ENCODE peak calls at places on chromosomes 7 and 10, in eight cellular contexts. M is Peyer's patch; R is OCI-LY7; Z is heart right ventricle; F is cardiac muscle cell; D is CD8-positive, alpha-beta T cell; P is tibial artery; J is uterus. O is an unnamed sample.

GRCh38 chr7:66321283-66321682 is 116.1 kb downstream of the TPST1 start:
- DNase-seq in J (no peak), F (no peak), R (no peak), Z (no peak), M (no peak), P (no peak), D (no peak), O (no peak)

GRCh38 chr10:132213917-132214316 is 27.2 kb downstream of the DPYSL4 start:
- DNase-seq in F (no peak), Z (no peak), J (no peak), R (no peak), M (no peak), D (no peak), P (no peak), O (no peak)

GRCh38 chr7:121604627-121605296 is 208.7 kb upstream of the FAM3C start:
- DNase-seq in D (no peak), R (no peak), Z (no peak), F (no peak), J (no peak), M (no peak), P (no peak), O (no peak)

GRCh38 chr7:94529516-94529915 is 19.9 kb downstream of the CASD1 start:
- DNase-seq in P (no peak), F (no peak), D (no peak), J (no peak), R (no peak), M (no peak), Z (no peak), O (no peak)

GRCh38 chr10:72170733-72171132 is 45.1 kb upstream of the ANAPC16 start:
- DNase-seq in M (no peak), P (no peak), Z (no peak), D (no peak), J (no peak), F (no peak), R (no peak), O (no peak)

GRCh38 chr10:131657318-131657984 is 243.4 kb upstream of the PPP2R2D start:
- DNase-seq in J (no peak), R (no peak), D (no peak), F (no peak), Z (no peak), P (peak; percentile 13), M (peak; percentile 31), O (no peak)

GRCh38 chr7:96179341-96179740 is 142.6 kb downstream of the SLC25A13 start:
- DNase-seq in P (no peak), Z (no peak), J (no peak), R (no peak), F (no peak), D (no peak), M (no peak), O (no peak)

GRCh38 chr10:124733566-124734245 is 10.5 kb downstream of the FAM53B start:
- DNase-seq in M (no peak), Z (no peak), D (no peak), F (peak; percentile 55), R (no peak), J (no peak), P (no peak), O (no peak)

GRCh38 chr10:14405076-14406065 is 74.6 kb upstream of the FRMD4A start:
- DNase-seq in P (no peak), Z (no peak), R (no peak), D (no peak), M (no peak), J (no peak), F (no peak), O (no peak)

GRCh38 chr10:35896011-35896410 is 253.9 kb upstream of the FZD8 start:
- DNase-seq in M (no peak), J (no peak), R (no peak), D (no peak), F (no peak), P (no peak), Z (no peak), O (no peak)

GRCh38 chr10:48940958-48941357 is 1.3 kb upstream of the LRRC18 start:
- DNase-seq in R (no peak), J (no peak), F (no peak), D (no peak), Z (no peak), M (peak; percentile 7), P (no peak), O (no peak)

GRCh38 chr7:45890902-45891461 is 2.7 kb downstream of the IGFBP1 start:
- DNase-seq in P (no peak), M (no peak), J (no peak), Z (no peak), F (peak; percentile 45), R (peak; percentile 41), D (no peak), O (no peak)

GRCh38 chr7:50499092-50499491 is 48.9 kb upstream of the FIGNL1 start:
- DNase-seq in D (no peak), Z (no peak), F (no peak), J (no peak), M (no peak), P (no peak), R (no peak), O (no peak)

GRCh38 chr10:43000021-43000411 is 76.9 kb upstream of the RET start:
- DNase-seq in P (no peak), F (no peak), Z (no peak), M (no peak), J (no peak), D (no peak), R (no peak), O (no peak)

DNA sequence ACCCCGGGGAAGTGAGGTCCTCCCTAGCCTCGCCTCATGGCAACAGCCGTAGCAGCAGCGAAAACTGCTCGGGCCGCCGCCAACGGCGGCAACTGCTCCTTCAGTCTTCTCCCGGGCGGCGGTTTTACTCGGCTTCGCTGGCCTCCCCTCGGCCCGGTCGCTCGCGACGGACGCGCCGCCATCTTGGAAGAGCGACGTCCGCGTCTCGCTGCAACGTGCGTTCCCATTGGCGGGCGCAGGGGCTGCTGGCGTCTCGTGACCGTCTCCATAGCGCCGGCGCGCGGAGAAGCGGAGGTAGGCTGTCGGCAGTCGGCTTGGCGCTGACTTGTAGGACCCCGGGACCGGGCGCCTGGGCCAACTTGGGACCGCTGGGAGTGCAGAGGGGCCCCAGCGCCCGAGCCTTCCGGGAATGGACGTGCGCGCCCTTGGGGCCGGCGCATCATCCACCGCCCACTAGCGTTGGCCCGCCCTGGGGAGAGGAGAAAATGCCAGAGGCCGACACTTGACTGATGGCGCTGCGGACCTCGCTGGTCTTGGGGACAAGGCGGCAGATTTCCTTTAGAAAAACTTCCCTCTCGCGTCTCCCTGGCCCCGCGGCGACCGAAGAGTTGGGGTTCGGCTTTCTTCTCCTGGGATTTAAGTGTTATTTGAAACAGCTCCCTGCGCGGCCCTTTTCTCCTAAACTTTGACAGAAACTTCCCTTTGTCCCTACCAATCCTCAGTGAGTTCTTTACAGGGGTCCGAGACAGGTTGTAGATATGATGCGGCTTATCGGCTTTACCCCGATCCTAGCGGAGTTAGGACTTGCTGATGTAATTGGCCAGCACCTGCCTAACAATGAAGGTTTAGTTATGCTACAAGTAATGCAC is at the start of gene SNX13:
- DNase-seq in P (peak; percentile 92), J (peak; percentile 90), D (peak; percentile 91), Z (peak; percentile 94), R (peak; percentile 94), M (peak; percentile 93), F (peak; percentile 97), O (peak; percentile 92)
- TF ChIP-seq CTCF in P (peak; percentile 26), J (peak; percentile 17), D (no peak), Z (no peak), R (peak; percentile 48), M (peak; percentile 36), F (peak; percentile 43), O (peak; percentile 37)

GRCh38 chr7:30172451-30172850 is 37.7 kb downstream of the MTURN start:
- DNase-seq in D (no peak), Z (no peak), M (no peak), F (no peak), P (no peak), J (no peak), R (no peak), O (no peak)
- H3K4me1 ChIP-seq in D (no peaks in the 10 kb centered on the region), Z (peaks cover 40% of the 10 kb centered on the region), M (peaks cover 12% of the 10 kb centered on the region), F (peaks cover 39% of the 10 kb centered on the region), P (peaks cover 90% of the 10 kb centered on the region), J (no peaks in the 10 kb centered on the region), R (peaks cover 15% of the 10 kb centered on the region), O (peaks cover 76% of the 10 kb centered on the region)

GRCh38 chr10:62382831-62383230 is 8.7 kb downstream of the ZNF365 start:
- DNase-seq in P (no peak), M (no peak), R (no peak), F (no peak), J (no peak), Z (no peak), D (no peak), O (no peak)

GRCh38 chr10:62381385-62382102 is 7.4 kb downstream of the ZNF365 start:
- DNase-seq in R (no peak), Z (no peak), M (no peak), P (no peak), F (no peak), J (no peak), D (no peak), O (no peak)

GRCh38 chr10:62377966-62378365 is 3.8 kb downstream of the ZNF365 start:
- DNase-seq in Z (no peak), F (no peak), J (no peak), R (no peak), M (no peak), P (no peak), D (no peak), O (no peak)

GRCh38 chr10:62379394-62379793 is 5.2 kb downstream of the ZNF365 start:
- DNase-seq in F (peak; percentile 4), D (no peak), R (no peak), M (no peak), Z (no peak), J (no peak), P (no peak), O (no peak)

DNA sequence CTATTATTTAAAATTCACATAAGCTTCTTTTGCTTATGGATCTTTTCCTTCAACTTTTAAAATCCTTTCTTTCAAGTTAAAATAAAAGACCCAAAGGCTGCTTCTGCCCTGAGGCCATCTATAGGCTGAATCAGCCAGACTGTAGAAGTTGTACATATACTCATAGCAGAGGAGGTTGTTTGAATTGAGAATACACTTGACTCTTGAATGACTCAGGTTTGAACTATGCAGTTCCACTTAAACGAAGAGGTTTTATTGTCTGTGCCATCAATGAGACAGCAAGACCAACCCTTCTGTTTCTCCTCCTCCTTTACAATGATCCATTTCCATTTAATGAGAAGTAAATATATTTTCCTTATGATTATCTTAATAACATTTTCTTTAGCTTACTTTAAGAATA is 5.8 kb downstream of the ZNF365 start:
- DNase-seq in J (no peak), Z (no peak), R (no peak), P (no peak), M (no peak), D (no peak), F (no peak), O (no peak)
- H3K27ac ChIP-seq in J (no peak overlapping the region), Z (no peak overlapping the region), R (no peak overlapping the region), P (no peak overlapping the region), M (no peak overlapping the region), D (no peak overlapping the region), F (no peak overlapping the region), O (no peak overlapping the region)

GRCh38 chr7:110205899-110206298 is 885.0 kb upstream of the LRRN3 start:
- DNase-seq in Z (no peak), F (no peak), M (no peak), R (no peak), D (no peak), J (no peak), P (no peak), O (no peak)

DNA sequence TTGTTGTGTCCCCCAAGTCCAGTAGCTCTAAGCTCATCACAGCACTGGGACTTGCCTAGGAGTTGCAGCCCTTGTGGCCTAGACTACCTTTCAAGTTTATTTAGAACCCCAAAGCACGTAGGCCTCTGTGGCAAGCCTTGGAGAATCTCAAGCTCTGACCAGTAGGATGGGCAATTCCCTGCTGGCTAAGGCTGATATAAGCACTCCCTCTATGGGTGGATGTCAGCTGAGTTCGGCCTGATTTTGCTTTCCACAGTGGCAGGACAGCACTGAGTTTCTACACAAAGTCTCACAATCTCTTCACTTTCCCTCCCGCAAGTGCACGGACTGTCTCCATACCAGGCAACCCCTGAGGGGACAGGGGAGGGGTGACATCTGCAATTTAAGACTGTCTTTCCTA is 886.4 kb upstream of the LRRN3 start:
- DNase-seq in P (no peak), J (no peak), D (no peak), R (no peak), M (no peak), F (peak; percentile 28), Z (no peak), O (no peak)
- TF ChIP-seq CTCF in P (no peak), J (no peak), D (no peak), R (no peak), M (no peak), F (no peak), Z (no peak), O (no peak)

O was measured in psoas muscle.